ENCODE peak calls at places on chromosomes 2 and 18, in seven cellular contexts. I is naive thymus-derived CD8-positive, alpha-beta T cell; A is HEK293T; Q is HS-27A; T is GM10248; W is HT1080; C is activated CD8-positive, alpha-beta memory T cell treated with anti-CD3 and anti-CD28 coated beads for 24 hours. Z is an unnamed sample.

GRCh38 chr2:73187549-73187948 is 14.8 kb upstream of the NOTO start:
- DNase-seq in W (no peak), C (no peak), T (no peak), A (no peak), Q (no peak), I (no peak), Z (no peak)

GRCh38 chr2:57450170-57450569 is 596.4 kb upstream of the VRK2 start:
- DNase-seq in C (no peak), T (peak), I (no peak), Q (no peak), A (no peak), W (no peak), Z (no peak)

GRCh38 chr18:34867520-34867919 is 157.4 kb downstream of the DTNA start:
- DNase-seq in A (peak), W (no peak), T (no peak), I (no peak), C (no peak), Q (no peak), Z (no peak)

GRCh38 chr2:226754821-226755536 is 44.6 kb downstream of the IRS1 start:
- DNase-seq in I (no peak), T (no peak), A (no peak), Q (no peak), W (no peak), C (no peak), Z (no peak)

GRCh38 chr2:144625216-144626010 is 105.5 kb upstream of the ZEB2 start:
- DNase-seq in Q (no peak), I (no peak), C (no peak), A (no peak), T (no peak), W (no peak), Z (no peak)

GRCh38 chr18:6219116-6219717 is 195.5 kb downstream of the L3MBTL4 start:
- DNase-seq in C (no peak), Q (no peak), W (peak), A (peak), I (no peak), T (peak), Z (no peak)

GRCh38 chr2:140657657-140658056 is 1473.2 kb downstream of the LRP1B start:
- DNase-seq in T (no peak), C (no peak), A (no peak), W (peak), Q (no peak), I (no peak), Z (no peak)

GRCh38 chr2:136023416-136023815 is 38.0 kb upstream of the DARS1 start:
- DNase-seq in I (no peak), A (no peak), Q (no peak), C (no peak), T (no peak), W (no peak), Z (no peak)

GRCh38 chr2:238339395-238339780 is 19.1 kb downstream of the TRAF3IP1 start:
- DNase-seq in I (no peak), W (no peak), C (no peak), T (no peak), A (no peak), Q (no peak), Z (no peak)

GRCh38 chr2:96527052-96527964 is 9.2 kb upstream of the ARID5A start:
- DNase-seq in W (no peak), T (peak), C (peak), A (no peak), I (no peak), Q (no peak), Z (peak)

GRCh38 chr2:11203480-11203879 is 48.2 kb downstream of the SLC66A3 start:
- DNase-seq in Q (peak), W (peak), A (no peak), C (no peak), T (peak), I (no peak), Z (no peak)

GRCh38 chr2:238160206-238161129 is 1.7 kb downstream of the ERFE start:
- DNase-seq in C (no peak), A (no peak), W (no peak), Q (no peak), T (no peak), I (no peak), Z (no peak)

GRCh38 chr2:175837046-175837445 is 165.0 kb downstream of the LNPK start:
- DNase-seq in T (no peak), W (peak), I (no peak), C (no peak), A (no peak), Q (peak), Z (no peak)

GRCh38 chr2:45938649-45939511 is 287.4 kb downstream of the PRKCE start:
- DNase-seq in A (peak), W (peak), Q (peak), C (no peak), T (no peak), I (no peak), Z (no peak)

GRCh38 chr2:11551569-11552259 is 17.9 kb downstream of the GREB1 start:
- DNase-seq in T (no peak), A (no peak), C (no peak), W (peak), Q (no peak), I (no peak), Z (no peak)

GRCh38 chr2:98378901-98379300 is 32.6 kb downstream of the CNGA3 start:
- DNase-seq in I (no peak), Q (no peak), C (peak), A (no peak), T (no peak), W (peak), Z (no peak)

GRCh38 chr2:109353806-109354745 is 225.1 kb downstream of the SH3RF3 start:
- DNase-seq in C (peak), I (no peak), W (no peak), Q (no peak), T (no peak), A (no peak), Z (no peak)

GRCh38 chr2:223548194-223548593 is 54.0 kb downstream of the SCG2 start:
- DNase-seq in W (no peak), T (no peak), A (no peak), I (no peak), C (no peak), Q (no peak), Z (no peak)

GRCh38 chr2:17827306-17827705 is 11.0 kb downstream of the MSGN1 start:
- DNase-seq in W (no peak), C (no peak), I (no peak), T (no peak), A (no peak), Q (no peak), Z (no peak)

GRCh38 chr18:46481847-46482245 is 175.2 kb downstream of the LOXHD1 start:
- DNase-seq in I (no peak), Q (no peak), T (no peak), A (no peak), W (no peak), C (no peak), Z (no peak)

GRCh38 chr2:240812301-240812680 is 7.7 kb downstream of the KIF1A start:
- DNase-seq in C (no peak), T (no peak), A (no peak), Q (no peak), W (no peak), I (no peak), Z (no peak)

GRCh38 chr2:65296971-65297370 is 69.3 kb downstream of the ACTR2 start:
- DNase-seq in Q (no peak), I (no peak), C (no peak), W (no peak), T (no peak), A (no peak), Z (no peak)

GRCh38 chr18:5546660-5547059 is 2.9 kb upstream of the EPB41L3 start:
- DNase-seq in T (no peak), W (peak), A (peak), I (no peak), C (no peak), Q (no peak), Z (no peak)

GRCh38 chr18:37546023-37546537 is 19.5 kb downstream of the CELF4 start:
- DNase-seq in Q (no peak), W (no peak), I (no peak), C (no peak), T (no peak), A (no peak), Z (no peak)

GRCh38 chr2:106959975-106960632 is 74.1 kb upstream of the ST6GAL2 start:
- DNase-seq in T (no peak), I (no peak), Q (no peak), W (no peak), A (no peak), C (no peak), Z (no peak)

GRCh38 chr2:64837116-64837704 is 152.0 kb upstream of the SLC1A4 start:
- DNase-seq in A (no peak), Q (no peak), W (peak), C (no peak), I (no peak), T (no peak), Z (no peak)

GRCh38 chr2:216539791-216540241 is 41.2 kb downstream of the RPL37A start:
- DNase-seq in A (no peak), W (peak), I (no peak), C (no peak), Q (no peak), T (peak), Z (no peak)

GRCh38 chr18:69784840-69785239 is 162.8 kb downstream of the CD226 start:
- DNase-seq in C (no peak), W (no peak), A (no peak), T (no peak), Q (no peak), I (no peak), Z (no peak)

GRCh38 chr18:55781481-55781957 is 193.5 kb upstream of the TCF4 start:
- DNase-seq in C (no peak), T (no peak), W (peak), A (peak), I (no peak), Q (no peak), Z (no peak)

Z was measured in amygdala.